ENCODE peak calls at places on chromosome X, in eight cellular contexts. T is aorta, I is dorsolateral prefrontal cortex, A is colonic mucosa, K is SW480, E is Right ventricle myocardium superior, Y is SW 1271, V is NCI-H1105 treated with DMSO at 0.1 percent for 48 hours. R is an unnamed sample.

GRCh38 chrX:2471641-2472040 is 29.1 kb downstream of the DHRSX start:
- DNase-seq in V (no peak), T (no peak), K (no peak), I (no peak), A (no peak), Y (no peak), E (no peak), R (no peak)

GRCh38 chrX:20260885-20261284 is 5.8 kb downstream of the RPS6KA3 start:
- DNase-seq in A (no peak), I (no peak), Y (no peak), T (no peak), V (no peak), E (no peak), K (no peak), R (no peak)

GRCh38 chrX:141176586-141177451 is at the start of gene LDOC1:
- DNase-seq in T (peak), E (peak), I (peak), A (peak), V (peak), K (no peak), Y (peak), R (no peak)

GRCh38 chrX:23864719-23865349 is 42.9 kb downstream of the APOO start:
- DNase-seq in E (no peak), V (no peak), Y (no peak), A (no peak), T (no peak), I (no peak), K (no peak), R (no peak)

GRCh38 chrX:151713859-151714258 is 2.0 kb upstream of the FATE1 start:
- DNase-seq in I (no peak), E (no peak), A (no peak), Y (no peak), V (peak), T (no peak), K (peak), R (peak)

GRCh38 chrX:24396236-24396929 is 35.9 kb downstream of the SUPT20HL1 start:
- DNase-seq in Y (no peak), T (no peak), E (no peak), I (no peak), V (peak), K (peak), A (no peak), R (no peak)

GRCh38 chrX:115892787-115893671 is 277.5 kb upstream of the AGTR2 start:
- DNase-seq in T (peak), V (peak), E (no peak), A (peak), Y (no peak), K (peak), I (peak), R (peak)

GRCh38 chrX:100829730-100830129 is 9.5 kb downstream of the CSTF2 start:
- DNase-seq in E (no peak), Y (no peak), T (no peak), V (no peak), A (no peak), K (no peak), I (no peak), R (no peak)

GRCh38 chrX:153708415-153708814 is 15.8 kb downstream of the BCAP31 start:
- DNase-seq in A (peak), V (peak), I (peak), Y (peak), E (peak), T (peak), K (peak), R (no peak)

GRCh38 chrX:102765794-102766193 is 45.3 kb downstream of the GPRASP3 start:
- DNase-seq in I (no peak), T (no peak), V (no peak), K (no peak), E (no peak), A (no peak), Y (no peak), R (no peak)

GRCh38 chrX:2589186-2590020 is 88.6 kb upstream of the DHRSX start:
- DNase-seq in T (no peak), V (no peak), A (no peak), I (no peak), K (no peak), Y (no peak), E (no peak), R (no peak)

GRCh38 chrX:77484045-77484444 is 36.9 kb downstream of the FGF16 start:
- DNase-seq in E (no peak), V (no peak), T (no peak), Y (no peak), A (no peak), K (no peak), I (no peak), R (no peak)

GRCh38 chrX:112636288-112636687 is 43.5 kb downstream of the LHFPL1 start:
- DNase-seq in V (no peak), T (no peak), Y (no peak), K (no peak), I (no peak), A (no peak), E (no peak), R (no peak)

GRCh38 chrX:119015407-119016242 is 41.2 kb downstream of the LONRF3 start:
- DNase-seq in T (peak), V (no peak), A (no peak), Y (peak), K (peak), I (no peak), E (peak), R (peak)

GRCh38 chrX:133005038-133005437 is 46.6 kb upstream of the HS6ST2 start:
- DNase-seq in I (no peak), A (no peak), K (peak), V (no peak), T (no peak), Y (no peak), E (no peak), R (no peak)

GRCh38 chrX:119688856-119689455 is 4.0 kb downstream of the SEPTIN6 start:
- DNase-seq in K (no peak), A (no peak), Y (no peak), E (no peak), T (no peak), I (no peak), V (no peak), R (no peak)

GRCh38 chrX:40083120-40083978 is 14.4 kb downstream of the BCOR start:
- DNase-seq in I (no peak), Y (no peak), V (no peak), E (peak), K (no peak), A (no peak), T (no peak), R (no peak)

GRCh38 chrX:133580630-133581029 is 165.3 kb upstream of the GPC4 start:
- DNase-seq in E (no peak), A (no peak), V (peak), I (no peak), Y (no peak), T (no peak), K (no peak), R (no peak)

GRCh38 chrX:120316587-120317283 is 5.5 kb upstream of the TMEM255A start:
- DNase-seq in T (no peak), A (no peak), E (no peak), K (peak), I (no peak), Y (no peak), V (no peak), R (peak)

GRCh38 chrX:155148724-155149537 is 67.3 kb upstream of the VBP1 start:
- DNase-seq in K (peak), T (no peak), Y (no peak), I (no peak), A (peak), V (peak), E (no peak), R (no peak)

GRCh38 chrX:132375941-132376340 is 112.9 kb downstream of the MBNL3 start:
- DNase-seq in T (no peak), E (no peak), K (peak), A (no peak), V (peak), I (no peak), Y (no peak), R (no peak)

GRCh38 chrX:68365356-68365755 is 67.9 kb downstream of the OPHN1 start:
- DNase-seq in I (no peak), V (no peak), Y (no peak), K (no peak), T (no peak), A (no peak), E (no peak), R (no peak)

GRCh38 chrX:53678667-53679066 is 7.9 kb downstream of the HUWE1 start:
- DNase-seq in I (no peak), T (no peak), V (no peak), K (no peak), E (no peak), Y (no peak), A (no peak), R (no peak)

GRCh38 chrX:49934729-49935128 is 12.3 kb downstream of the CLCN5 start:
- DNase-seq in T (no peak), V (no peak), E (no peak), Y (no peak), K (no peak), A (no peak), I (no peak), R (no peak)

GRCh38 chrX:110852180-110852579 is 56.6 kb upstream of the CHRDL1 start:
- DNase-seq in K (peak), A (no peak), Y (no peak), T (no peak), I (no peak), E (no peak), V (peak), R (no peak)

GRCh38 chrX:107935200-107935599 is 47.0 kb downstream of the TEX13B start:
- DNase-seq in I (no peak), V (no peak), K (no peak), T (no peak), A (no peak), E (no peak), Y (no peak), R (no peak)

GRCh38 chrX:17046478-17047097 is 100.1 kb downstream of the REPS2 start:
- DNase-seq in K (peak), Y (no peak), A (peak), E (peak), T (peak), I (peak), V (peak), R (peak)

GRCh38 chrX:63434665-63435064 is 83.5 kb upstream of the SPIN4 start:
- DNase-seq in E (no peak), T (no peak), I (no peak), A (peak), V (no peak), Y (no peak), K (no peak), R (peak)

GRCh38 chrX:38768079-38768478 is 33.2 kb upstream of the MID1IP1 start:
- DNase-seq in V (peak), I (no peak), K (peak), E (no peak), A (no peak), Y (no peak), T (no peak), R (no peak)

GRCh38 chrX:13094780-13095425 is 50.5 kb upstream of the FAM9C start:
- DNase-seq in T (no peak), I (no peak), V (no peak), K (no peak), Y (no peak), A (no peak), E (no peak), R (no peak)

GRCh38 chrX:118594697-118595420 is 99.2 kb downstream of the DOCK11 start:
- DNase-seq in E (no peak), I (no peak), T (no peak), A (no peak), V (no peak), K (no peak), Y (no peak), R (no peak)

GRCh38 chrX:129779747-129780146 is at the start of gene SASH3:
- DNase-seq in T (peak), A (no peak), I (no peak), E (peak), Y (no peak), V (no peak), K (no peak), R (no peak)

GRCh38 chrX:23749129-23749528 is 6.1 kb upstream of the ACOT9 start:
- DNase-seq in E (no peak), V (no peak), T (no peak), Y (no peak), A (no peak), K (no peak), I (no peak), R (no peak)

GRCh38 chrX:140524556-140524955 is 19.7 kb upstream of the SOX3 start:
- DNase-seq in V (no peak), I (no peak), K (no peak), E (no peak), T (no peak), Y (peak), A (no peak), R (no peak)

GRCh38 chrX:14030248-14030592 is 528 bp upstream of the GEMIN8 start:
- DNase-seq in E (no peak), Y (no peak), V (peak), A (no peak), T (no peak), K (peak), I (no peak), R (no peak)

GRCh38 chrX:119684916-119685224 is 8.1 kb downstream of the SEPTIN6 start:
- DNase-seq in V (no peak), T (no peak), I (no peak), Y (no peak), A (no peak), K (no peak), E (no peak), R (no peak)

GRCh38 chrX:71128166-71128833 is 9.9 kb downstream of the MED12 start:
- DNase-seq in V (no peak), T (no peak), A (no peak), E (no peak), Y (no peak), K (no peak), I (no peak), R (no peak)

GRCh38 chrX:75746891-75747639 is 38.0 kb downstream of the MAGEE2 start:
- DNase-seq in I (no peak), K (peak), A (peak), T (peak), E (peak), V (peak), Y (no peak), R (no peak)

GRCh38 chrX:54785901-54786300 is 12.2 kb downstream of the ITIH6 start:
- DNase-seq in K (peak), A (no peak), I (no peak), Y (no peak), E (no peak), V (no peak), T (no peak), R (no peak)